ENCODE peak calls at places on chromosome 7, in nine cellular contexts. W is H7, L is HFF-Myc, V is A549, O is IMR-90, Z is epithelial cell of esophagus, R is mesendoderm, A is PC-9, J is OCI-LY7. F is an unnamed sample.
A peak's percentile ranks its signal among the peaks of the same experiment; 100 is the strongest.

GRCh38 chr7:54995631-54996340 is 23.0 kb upstream of the EGFR start:
- DNase-seq in W (no peak), L (peak; percentile 32), V (peak; percentile 74), O (peak; percentile 91), Z (peak; percentile 92), R (no peak), A (peak; percentile 99), J (no peak), F (peak; percentile 53)

GRCh38 chr7:76394962-76395361 is 14.5 kb downstream of the SSC4D start:
- DNase-seq in W (peak; percentile 19), L (no peak), V (no peak), O (no peak), Z (no peak), R (no peak), A (no peak), J (no peak), F (no peak)

GRCh38 chr7:33970566-33970965 is 65.2 kb downstream of the BMPER start:
- DNase-seq in W (no peak), L (no peak), V (no peak), O (no peak), Z (no peak), R (no peak), A (peak; percentile 21), J (no peak), F (no peak)

GRCh38 chr7:35477609-35478008 is 217.3 kb downstream of the HERPUD2 start:
- DNase-seq in W (no peak), L (no peak), V (no peak), O (no peak), Z (no peak), R (peak; percentile 32), A (no peak), J (no peak), F (no peak)

GRCh38 chr7:44257618-44258422 is 57.0 kb downstream of the YKT6 start:
- DNase-seq in W (no peak), L (peak; percentile 77), V (no peak), O (peak; percentile 89), Z (peak; percentile 91), R (peak; percentile 52), A (peak; percentile 88), J (peak; percentile 65), F (peak; percentile 91)

GRCh38 chr7:73647725-73648592 is 19.7 kb upstream of the VPS37D start:
- DNase-seq in W (peak; percentile 89), L (no peak), V (peak; percentile 43), O (no peak), Z (no peak), R (no peak), A (no peak), J (no peak), F (no peak)

GRCh38 chr7:37853468-37853867 is 5.1 kb downstream of the NME8 start:
- DNase-seq in W (peak; percentile 4), L (no peak), V (peak; percentile 16), O (no peak), Z (peak; percentile 32), R (peak; percentile 27), A (peak; percentile 40), J (peak; percentile 13), F (peak; percentile 1)

GRCh38 chr7:33109758-33110238 is 594 bp upstream of the RP9 start:
- DNase-seq in W (no peak), L (no peak), V (peak; percentile 40), O (peak; percentile 39), Z (peak; percentile 51), R (no peak), A (no peak), J (no peak), F (no peak)

GRCh38 chr7:45920543-45921380 is at the start of gene IGFBP3:
- DNase-seq in W (peak; percentile 86), L (no peak), V (peak; percentile 41), O (peak; percentile 69), Z (peak; percentile 75), R (peak; percentile 76), A (peak; percentile 67), J (no peak), F (peak; percentile 61)

GRCh38 chr7:139328375-139328774 is 12.8 kb upstream of the FMC1 start:
- DNase-seq in W (no peak), L (peak; percentile 53), V (no peak), O (peak; percentile 95), Z (peak; percentile 89), R (no peak), A (peak; percentile 36), J (no peak), F (peak; percentile 78)

GRCh38 chr7:50724526-50725520 is 57.9 kb downstream of the GRB10 start:
- DNase-seq in W (no peak), L (no peak), V (no peak), O (no peak), Z (no peak), R (peak; percentile 63), A (no peak), J (no peak), F (no peak)

GRCh38 chr7:39951156-39951942 is 1.3 kb downstream of the CDK13 start:
- DNase-seq in W (peak; percentile 86), L (no peak), V (peak; percentile 41), O (peak; percentile 52), Z (peak; percentile 61), R (peak; percentile 88), A (peak; percentile 59), J (peak; percentile 91), F (peak; percentile 51)

GRCh38 chr7:155429651-155430050 is 28.3 kb upstream of the EN2 start:
- DNase-seq in W (no peak), L (no peak), V (no peak), O (no peak), Z (no peak), R (no peak), A (no peak), J (no peak), F (no peak)

GRCh38 chr7:96495751-96496216 is 173.9 kb upstream of the SLC25A13 start:
- DNase-seq in W (no peak), L (no peak), V (no peak), O (no peak), Z (peak; percentile 43), R (no peak), A (no peak), J (no peak), F (no peak)

GRCh38 chr7:40882071-40882658 is 747.4 kb downstream of the SUGCT start:
- DNase-seq in W (no peak), L (no peak), V (no peak), O (no peak), Z (no peak), R (no peak), A (no peak), J (no peak), F (no peak)

GRCh38 chr7:28626629-28627262 is 214.4 kb downstream of the CREB5 start:
- DNase-seq in W (peak; percentile 44), L (no peak), V (peak; percentile 28), O (peak; percentile 36), Z (peak; percentile 58), R (peak; percentile 72), A (no peak), J (peak; percentile 52), F (peak; percentile 61)

GRCh38 chr7:51354897-51355296 is 38.3 kb upstream of the COBL start:
- DNase-seq in W (peak; percentile 41), L (no peak), V (no peak), O (no peak), Z (no peak), R (no peak), A (no peak), J (no peak), F (no peak)

GRCh38 chr7:36135700-36136099 is 17.4 kb upstream of the EEPD1 start:
- DNase-seq in W (no peak), L (no peak), V (no peak), O (no peak), Z (no peak), R (no peak), A (no peak), J (no peak), F (no peak)

GRCh38 chr7:157432957-157433576 is 96.3 kb downstream of the DNAJB6 start:
- DNase-seq in W (peak; percentile 83), L (no peak), V (peak; percentile 54), O (peak; percentile 17), Z (peak; percentile 8), R (no peak), A (no peak), J (peak; percentile 38), F (peak; percentile 51)

GRCh38 chr7:50221028-50221427 is 83.5 kb upstream of the IKZF1 start:
- DNase-seq in W (no peak), L (no peak), V (no peak), O (no peak), Z (no peak), R (no peak), A (no peak), J (no peak), F (no peak)

GRCh38 chr7:135427166-135427565 is 82.7 kb downstream of the CNOT4 start:
- DNase-seq in W (no peak), L (no peak), V (no peak), O (no peak), Z (no peak), R (no peak), A (no peak), J (no peak), F (no peak)
- H3K4me3 ChIP-seq in W (no peak overlapping the region), L (no peak overlapping the region), V (no peak overlapping the region), O (no peak overlapping the region), Z (no peak overlapping the region), R (no peak overlapping the region), A (no peak overlapping the region), J (no peak overlapping the region), F (no peak overlapping the region)

DNA sequence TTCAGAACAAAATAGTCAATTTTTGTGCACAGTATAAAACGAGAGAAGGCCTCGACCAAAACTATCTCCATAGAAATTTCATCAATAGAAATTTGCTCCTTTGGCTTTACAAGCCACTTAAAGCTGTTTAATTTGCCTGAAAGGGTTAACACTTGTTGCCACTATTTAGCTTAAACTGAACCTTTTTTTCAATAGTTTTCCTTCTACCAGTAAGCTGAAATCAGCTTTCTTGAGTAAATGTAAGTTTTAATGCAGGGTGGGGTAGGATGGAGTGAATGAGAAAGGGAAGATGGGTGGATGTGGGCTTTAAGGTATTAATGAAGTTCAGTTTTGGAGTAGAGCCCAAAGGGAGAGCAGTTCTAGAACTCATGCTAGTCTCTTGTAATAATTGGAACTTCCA is 39.5 kb downstream of the ARL4A start:
- DNase-seq in W (no peak), L (no peak), V (no peak), O (no peak), Z (no peak), R (no peak), A (no peak), J (no peak), F (no peak)
- H3K4me3 ChIP-seq in W (no peak overlapping the region), L (no peak overlapping the region), V (no peak overlapping the region), O (no peak overlapping the region), Z (no peak overlapping the region), R (no peak overlapping the region), A (no peak overlapping the region), J (no peak overlapping the region), F (no peak overlapping the region)

DNA sequence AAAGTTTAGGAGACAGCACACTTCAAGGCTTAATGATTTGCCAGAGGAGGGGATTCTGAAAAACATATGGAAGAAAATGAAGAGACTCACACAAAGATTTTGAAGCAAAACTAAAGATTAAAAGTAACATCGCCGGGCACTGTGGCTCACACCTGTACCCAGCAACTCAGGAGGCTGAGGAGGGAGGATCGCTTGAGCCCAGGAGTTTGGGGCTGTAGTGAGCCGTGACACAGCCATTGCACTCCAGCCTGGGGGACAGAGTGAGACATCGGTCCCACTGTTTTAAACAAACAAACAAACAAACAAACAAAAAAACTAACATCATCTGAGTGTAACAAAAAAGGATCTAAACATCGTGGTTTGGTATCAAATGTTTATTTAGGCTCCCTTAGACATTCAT is 33.7 kb upstream of the DAGLB start:
- DNase-seq in W (no peak), L (no peak), V (no peak), O (no peak), Z (no peak), R (no peak), A (no peak), J (no peak), F (no peak)
- H3K4me3 ChIP-seq in W (no peak overlapping the region), L (peak overlapping the region; percentile 12), V (no peak overlapping the region), O (no peak overlapping the region), Z (no peak overlapping the region), R (no peak overlapping the region), A (no peak overlapping the region), J (no peak overlapping the region), F (no peak overlapping the region)

GRCh38 chr7:126570845-126571244 is 681.9 kb downstream of the GRM8 start:
- DNase-seq in W (no peak), L (no peak), V (no peak), O (no peak), Z (peak; percentile 38), R (no peak), A (no peak), J (no peak), F (no peak)
- H3K4me3 ChIP-seq in W (no peak overlapping the region), L (no peak overlapping the region), V (no peak overlapping the region), O (no peak overlapping the region), Z (no peak overlapping the region), R (no peak overlapping the region), A (no peak overlapping the region), J (no peak overlapping the region), F (no peak overlapping the region)